ENCODE peak calls at places on chromosomes 16 and 17, in five cellular contexts. T is stimulated activated CD8-positive, alpha-beta memory T cell treated with anti-CD3 and anti-CD28 coated beads, Interleukin-7, amount 100 ng/mL, for 1 hour; P is amygdala; Z is globus pallidus; C is mammary epithelial cell. X is an unnamed sample.

GRCh38 chr17:17694229-17695081 is 13.2 kb downstream of the RAI1 start:
- DNase-seq in Z (peak), C (peak), P (peak), T (peak), X (peak)

GRCh38 chr17:16371742-16372141 is 9.1 kb upstream of the UBB start:
- DNase-seq in C (peak), Z (no peak), T (no peak), P (no peak), X (no peak)

GRCh38 chr17:33674685-33675084 is 381.6 kb upstream of the ASIC2 start:
- DNase-seq in T (no peak), C (peak), Z (peak), P (peak), X (peak)

GRCh38 chr16:21598676-21599157 is 660 bp upstream of the METTL9 start:
- DNase-seq in Z (peak), P (no peak), C (peak), T (no peak), X (no peak)

GRCh38 chr16:69084301-69084700 is 21.2 kb upstream of the HAS3 start:
- DNase-seq in C (no peak), P (no peak), T (no peak), Z (no peak), X (no peak)

GRCh38 chr16:74667215-74667765 is 613 bp upstream of the RFWD3 start:
- DNase-seq in P (no peak), Z (peak), C (peak), T (no peak), X (no peak)

GRCh38 chr17:6443692-6444572 is at the start of gene PIMREG:
- DNase-seq in Z (peak), P (peak), C (peak), T (peak), X (peak)

GRCh38 chr16:67942200-67942509 is 1.8 kb downstream of the LCAT start:
- DNase-seq in C (no peak), P (no peak), T (no peak), Z (no peak), X (no peak)

GRCh38 chr16:89971495-89972243 is 23.1 kb downstream of the DEF8 start:
- DNase-seq in P (no peak), T (no peak), C (no peak), Z (no peak), X (no peak)

GRCh38 chr16:72884573-72884972 is 163.4 kb downstream of the ZFHX3 start:
- DNase-seq in Z (no peak), C (no peak), P (no peak), T (no peak), X (no peak)

GRCh38 chr16:85650864-85651811 is 37.6 kb downstream of the GINS2 start:
- DNase-seq in P (no peak), Z (peak), T (no peak), C (no peak), X (peak)

GRCh38 chr17:50184611-50185398 is 16.6 kb downstream of the COL1A1 start:
- DNase-seq in C (peak), P (no peak), Z (no peak), T (no peak), X (no peak)

GRCh38 chr16:11208916-11209665 is 46.9 kb downstream of the SOCS1 start:
- DNase-seq in T (no peak), Z (no peak), C (peak), P (no peak), X (no peak)

GRCh38 chr16:1125471-1125870 is 27.4 kb upstream of the CACNA1H start:
- DNase-seq in P (peak), Z (no peak), C (no peak), T (no peak), X (no peak)

GRCh38 chr16:8130197-8130596 is 460.1 kb downstream of the TMEM114 start:
- DNase-seq in P (no peak), Z (no peak), T (no peak), C (no peak), X (no peak)

GRCh38 chr17:32496348-32497078 is 9.7 kb downstream of the CDK5R1 start:
- DNase-seq in Z (no peak), C (peak), T (no peak), P (no peak), X (no peak)

GRCh38 chr17:41308251-41308917 is 725 bp downstream of the KRTAP16-1 start:
- DNase-seq in C (peak), Z (peak), T (peak), P (no peak), X (peak)

GRCh38 chr17:42163696-42164407 is 9.1 kb upstream of the RAB5C start:
- DNase-seq in T (no peak), Z (no peak), C (no peak), P (no peak), X (no peak)

GRCh38 chr16:76235025-76235424 is 42.2 kb upstream of the CNTNAP4 start:
- DNase-seq in C (no peak), Z (no peak), T (no peak), P (no peak), X (no peak)

X was measured in hippocampal formation.